ENCODE peak calls at places on chromosomes 12 and 14, in six cellular contexts. M, C, S, P, I and T are unnamed samples.

GRCh38 chr12:114141916-114142564 is 175.9 kb upstream of the RBM19 start:
- DNase-seq in S (no peak), I (no peak), C (no peak), M (no peak), P (no peak), T (no peak)

GRCh38 chr12:27524839-27525238 is 833 bp downstream of the PPFIBP1 start:
- DNase-seq in C (peak), S (no peak), P (peak), I (no peak), M (no peak), T (no peak)

GRCh38 chr12:1913377-1914115 is 4.9 kb downstream of the CACNA2D4 start:
- DNase-seq in S (no peak), P (no peak), I (peak), M (no peak), C (no peak), T (no peak)

GRCh38 chr14:23487216-23487615 is 17.7 kb downstream of the NGDN start:
- DNase-seq in S (no peak), C (no peak), P (no peak), I (no peak), M (no peak), T (no peak)

GRCh38 chr12:43969882-43970281 is 134.0 kb downstream of the TMEM117 start:
- DNase-seq in I (no peak), M (no peak), C (peak), S (no peak), P (peak), T (peak)

GRCh38 chr12:3533703-3534386 is 42.8 kb downstream of the PRMT8 start:
- DNase-seq in C (peak), P (no peak), I (peak), M (no peak), S (no peak), T (peak)

GRCh38 chr12:76757694-76758093 is 6.2 kb upstream of the ZDHHC17 start:
- DNase-seq in C (peak), P (no peak), I (no peak), M (no peak), S (no peak), T (peak)

GRCh38 chr14:64758025-64758521 is 53.8 kb downstream of the PLEKHG3 start:
- DNase-seq in M (no peak), C (peak), P (no peak), I (no peak), S (no peak), T (peak)

GRCh38 chr12:58967551-58967950 is 47.2 kb upstream of the LRIG3 start:
- DNase-seq in M (no peak), C (peak), I (no peak), S (no peak), P (no peak), T (peak)

GRCh38 chr12:109277899-109278762 is 31.0 kb downstream of the FOXN4 start:
- DNase-seq in P (no peak), I (no peak), M (no peak), S (no peak), C (peak), T (no peak)

GRCh38 chr12:53180931-53181645 is 363 bp upstream of the CSAD start:
- DNase-seq in M (peak), I (peak), P (peak), C (peak), S (peak), T (peak)

GRCh38 chr14:25516838-25517237 is 466.9 kb upstream of the STXBP6 start:
- DNase-seq in P (no peak), M (no peak), C (no peak), S (no peak), I (no peak), T (no peak)

DNA sequence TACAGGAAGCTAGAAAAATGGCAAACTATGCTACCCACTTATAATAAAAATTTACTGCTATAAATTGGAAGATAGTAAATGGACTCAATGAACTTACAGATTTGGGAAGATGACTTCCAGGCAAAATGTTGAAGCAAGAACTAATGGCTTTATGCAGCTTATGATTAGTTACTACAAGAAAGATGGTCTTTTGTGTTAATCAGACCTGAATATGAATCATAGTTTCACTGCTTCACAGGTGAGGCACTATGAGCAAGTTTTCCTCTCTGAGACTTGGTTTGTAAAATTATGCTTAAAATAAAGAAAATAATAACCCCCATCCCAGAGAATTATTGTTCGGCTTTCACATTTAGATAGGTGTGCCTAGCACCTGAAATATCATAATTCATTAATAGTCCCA is 19.8 kb upstream of the DCN start:
- DNase-seq in M (no peak), S (no peak), I (no peak), C (no peak), P (no peak), T (no peak)
- H3K27ac ChIP-seq in M (no peak), S (no peak), I (no peak), C (no peak), P (no peak), T (no peak)

GRCh38 chr14:26636571-26636970 is 38.7 kb upstream of the NOVA1 start:
- DNase-seq in P (no peak), C (no peak), S (no peak), M (no peak), I (no peak), T (no peak)
- H3K4me3 ChIP-seq in P (no peak), C (no peak), S (no peak), M (no peak), I (no peak), T (no peak)

GRCh38 chr12:29660847-29661246 is 122.9 kb downstream of the TMTC1 start:
- DNase-seq in S (no peak), C (no peak), P (no peak), M (no peak), I (no peak), T (no peak)

GRCh38 chr12:29667011-29667410 is 116.7 kb downstream of the TMTC1 start:
- DNase-seq in M (no peak), S (no peak), C (no peak), P (no peak), I (no peak), T (no peak)

GRCh38 chr12:29662737-29663323 is 120.9 kb downstream of the TMTC1 start:
- DNase-seq in C (no peak), I (no peak), M (no peak), S (no peak), P (no peak), T (no peak)

DNA sequence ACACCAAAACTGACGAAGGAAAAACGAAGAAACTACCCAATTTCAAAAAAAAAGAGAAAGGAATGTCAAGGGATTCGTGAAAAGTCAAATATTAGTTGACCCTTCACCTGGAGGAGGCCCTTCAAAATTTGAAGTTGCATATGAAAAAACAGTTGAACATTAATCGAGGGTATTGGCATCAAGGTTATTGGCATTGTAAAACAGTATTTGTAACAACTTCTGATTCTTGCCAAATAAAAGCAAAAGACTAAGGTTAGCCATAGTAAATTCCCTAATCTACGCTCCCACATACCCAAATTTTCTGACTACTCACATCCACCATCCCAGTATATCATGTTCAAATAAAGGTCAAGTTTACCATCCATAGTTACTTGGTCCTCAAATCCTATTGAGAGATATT is 118.6 kb downstream of the TMTC1 start:
- DNase-seq in P (no peak), C (no peak), I (no peak), M (no peak), S (no peak), T (no peak)
- H3K27ac ChIP-seq in P (no peak), C (no peak), I (no peak), M (no peak), S (no peak), T (no peak)

DNA sequence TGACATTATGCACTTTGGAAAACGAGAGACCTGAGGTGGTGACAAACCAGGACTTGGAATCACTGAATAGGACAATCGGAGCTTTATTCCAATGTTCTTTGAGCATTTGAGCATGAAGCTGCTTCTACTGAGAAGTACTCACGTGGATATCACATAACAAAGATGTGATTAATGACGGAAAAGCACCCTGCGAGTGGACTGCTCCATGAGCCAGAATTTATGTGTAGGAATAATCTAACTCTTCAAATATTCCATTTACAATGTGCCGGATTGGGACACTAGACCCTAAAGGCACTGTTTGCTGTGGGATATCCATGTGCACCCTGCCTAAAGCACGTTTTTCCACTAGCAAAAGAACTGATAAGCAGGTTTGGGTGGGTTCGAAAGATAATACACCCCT is 866 bp upstream of the DUSP16 start:
- DNase-seq in S (no peak), M (no peak), C (peak), I (no peak), P (peak), T (peak)
- H3K4me3 ChIP-seq in S (no peak), M (no peak), C (peak), I (peak), P (no peak), T (no peak)

GRCh38 chr12:121388421-121388981 is 11.4 kb upstream of the RNF34 start:
- DNase-seq in I (no peak), M (no peak), S (no peak), C (peak), P (peak), T (peak)

GRCh38 chr12:121392325-121392716 is 7.6 kb upstream of the RNF34 start:
- DNase-seq in P (no peak), C (no peak), S (no peak), M (no peak), I (no peak), T (no peak)

GRCh38 chr12:121397521-121397920 is 2.4 kb upstream of the RNF34 start:
- DNase-seq in M (no peak), C (no peak), S (no peak), P (no peak), I (no peak), T (no peak)

GRCh38 chr12:121390856-121391255 is 9.1 kb upstream of the RNF34 start:
- DNase-seq in M (no peak), C (no peak), I (no peak), P (no peak), S (no peak), T (no peak)

GRCh38 chr12:121391619-121392324 is 8.1 kb upstream of the RNF34 start:
- DNase-seq in P (no peak), I (peak), C (peak), S (no peak), M (no peak), T (no peak)
- H3K27ac ChIP-seq in P (no peak), I (peak), C (peak), S (no peak), M (no peak), T (no peak)

DNA sequence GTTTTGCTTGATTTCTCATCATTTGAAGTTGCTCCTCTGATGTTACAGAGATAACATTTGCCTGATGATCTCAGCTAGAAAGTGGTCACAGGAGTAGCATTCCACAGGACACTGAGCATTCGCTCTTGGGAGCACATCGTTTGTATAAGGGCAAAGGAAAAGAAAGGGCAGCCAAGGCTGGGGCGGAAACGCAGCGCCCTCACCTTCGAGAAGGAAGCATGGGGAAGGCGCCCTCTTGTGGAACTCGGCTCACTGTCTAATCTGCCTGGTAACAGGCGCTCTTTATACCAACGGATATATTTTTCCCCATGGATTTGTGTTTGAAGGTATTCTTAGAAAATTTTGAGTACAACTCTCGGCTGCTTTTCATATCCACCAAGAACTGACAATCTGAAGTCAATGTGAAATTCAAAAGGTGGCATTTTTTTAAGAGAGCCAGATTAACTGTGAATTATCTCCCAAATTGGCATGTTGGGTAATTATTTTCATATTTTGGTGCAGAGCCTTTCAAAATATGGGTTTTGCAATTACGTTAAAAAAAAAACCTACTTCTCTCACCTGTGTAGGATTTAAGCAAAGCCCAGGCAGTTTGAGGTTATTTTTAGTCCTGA is 172.7 kb downstream of the CAND1 start:
- DNase-seq in C (peak), I (peak), P (peak), S (peak), M (peak), T (peak)
- H3K4me3 ChIP-seq in C (no peak), I (no peak), P (no peak), S (no peak), M (no peak), T (no peak)

GRCh38 chr14:61927521-61927920 is 165.3 kb downstream of the SNAPC1 start:
- DNase-seq in I (no peak), M (no peak), C (peak), S (no peak), P (no peak), T (peak)

GRCh38 chr14:61927015-61927414 is 164.8 kb downstream of the SNAPC1 start:
- DNase-seq in M (no peak), C (peak), I (no peak), P (no peak), S (no peak), T (peak)

GRCh38 chr14:61929651-61930050 is 167.4 kb downstream of the SNAPC1 start:
- DNase-seq in P (no peak), I (no peak), M (no peak), S (no peak), C (no peak), T (no peak)

GRCh38 chr14:61930101-61930857 is 168.1 kb downstream of the SNAPC1 start:
- DNase-seq in S (no peak), P (no peak), I (no peak), C (no peak), M (no peak), T (no peak)

DNA sequence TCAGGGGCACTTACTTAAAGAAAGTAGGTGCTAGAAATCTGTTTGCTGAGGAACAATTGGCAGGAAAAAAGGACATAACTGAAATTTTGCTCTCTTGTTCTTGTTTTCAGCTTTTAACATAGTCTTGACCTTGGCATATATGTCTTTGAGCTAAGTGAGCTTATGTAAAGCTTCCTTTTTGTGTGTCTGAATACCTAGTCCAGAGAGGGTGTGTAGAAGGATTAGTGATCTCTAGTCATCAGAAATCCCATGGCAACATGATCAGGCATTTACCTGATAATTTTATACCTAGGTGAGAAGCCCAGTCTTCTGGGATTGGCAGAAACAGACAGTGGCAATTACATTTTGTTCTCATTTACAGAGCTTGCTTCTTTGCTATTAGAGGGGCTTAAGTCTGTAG is 166.1 kb downstream of the SNAPC1 start:
- DNase-seq in P (no peak), S (no peak), C (no peak), I (no peak), M (no peak), T (no peak)
- H3K27ac ChIP-seq in P (no peak), S (no peak), C (no peak), I (no peak), M (no peak), T (no peak)

DNA sequence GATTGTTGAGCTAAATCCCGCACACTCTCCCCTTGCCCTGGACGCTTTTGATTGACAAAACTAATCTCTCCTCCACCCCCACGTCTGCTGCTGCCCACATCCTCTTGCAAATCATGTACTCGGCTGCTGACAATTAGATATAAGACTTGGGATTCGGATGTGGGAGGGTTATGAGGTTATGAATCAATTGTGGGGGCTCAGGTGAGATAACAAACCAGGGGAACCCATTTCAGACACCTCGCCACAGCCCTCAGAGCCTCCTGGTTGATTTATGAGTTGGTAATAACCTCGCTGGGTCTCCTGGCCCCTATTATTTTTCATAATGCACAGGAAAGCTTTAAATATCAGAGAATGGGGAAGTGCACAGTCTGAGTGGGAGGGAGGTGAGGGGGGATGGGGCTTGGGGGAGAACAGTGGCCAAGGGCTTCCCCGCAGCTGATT is 449.9 kb downstream of the DPF3 start:
- DNase-seq in C (no peak), I (no peak), M (no peak), P (no peak), S (no peak), T (no peak)
- H3K4me3 ChIP-seq in C (no peak), I (no peak), M (no peak), P (no peak), S (no peak), T (no peak)